ENCODE peak calls at places on chromosomes 13 and 19, in four cellular contexts. One of them, this sample, is unnamed.

GRCh38 chr13:28099396-28100148 is 804 bp downstream of the FLT3 start:
- DNase-seq in AG10803: no peak
- DNase-seq in B cell: peak; percentile 21
- DNase-seq in tibial nerve: no peak
- DNase-seq in this sample: no peak

GRCh38 chr13:28707629-28708427 is 10.9 kb downstream of the SLC46A3 start:
- DNase-seq in AG10803: peak; percentile 90
- DNase-seq in B cell: peak; percentile 35
- DNase-seq in tibial nerve: no peak
- DNase-seq in this sample: no peak

GRCh38 chr13:98889419-98890079 is 88.3 kb downstream of the DOCK9 start:
- DNase-seq in AG10803: no peak
- DNase-seq in B cell: no peak
- DNase-seq in tibial nerve: no peak
- DNase-seq in this sample: no peak

GRCh38 chr13:49655906-49656305 is 27.6 kb downstream of the ARL11 start:
- DNase-seq in AG10803: peak; percentile 18
- DNase-seq in B cell: no peak
- DNase-seq in tibial nerve: no peak
- DNase-seq in this sample: no peak

GRCh38 chr13:40384976-40385857 is 281.2 kb downstream of the FOXO1 start:
- DNase-seq in AG10803: no peak
- DNase-seq in B cell: no peak
- DNase-seq in tibial nerve: no peak
- DNase-seq in this sample: no peak

GRCh38 chr19:17757125-17757524 is 5.8 kb downstream of the FCHO1 start:
- DNase-seq in AG10803: peak; percentile 17
- DNase-seq in B cell: no peak
- DNase-seq in tibial nerve: no peak
- DNase-seq in this sample: no peak

GRCh38 chr13:33722216-33722900 is 95.6 kb upstream of the RFC3 start:
- DNase-seq in AG10803: peak; percentile 9
- DNase-seq in B cell: no peak
- DNase-seq in tibial nerve: no peak
- DNase-seq in this sample: no peak

GRCh38 chr13:97757807-97758206 is 195.7 kb upstream of the IPO5 start:
- DNase-seq in AG10803: no peak
- DNase-seq in B cell: no peak
- DNase-seq in tibial nerve: no peak
- DNase-seq in this sample: no peak

GRCh38 chr13:78241278-78241919 is 322.8 kb upstream of the EDNRB start:
- DNase-seq in AG10803: peak; percentile 51
- DNase-seq in B cell: peak; percentile 19
- DNase-seq in tibial nerve: no peak
- DNase-seq in this sample: peak; percentile 44

GRCh38 chr19:7699422-7700127 is 2.4 kb downstream of the FCER2 start:
- DNase-seq in AG10803: no peak
- DNase-seq in B cell: peak; percentile 59
- DNase-seq in tibial nerve: no peak
- DNase-seq in this sample: no peak

GRCh38 chr13:28609381-28609780 is 49.5 kb upstream of the POMP start:
- DNase-seq in AG10803: no peak
- DNase-seq in B cell: no peak
- DNase-seq in tibial nerve: no peak
- DNase-seq in this sample: no peak

GRCh38 chr13:106617561-106617960 is 49.6 kb upstream of the ARGLU1 start:
- DNase-seq in AG10803: peak; percentile 12
- DNase-seq in B cell: no peak
- DNase-seq in tibial nerve: no peak
- DNase-seq in this sample: no peak

GRCh38 chr19:55447421-55448174 is 4.5 kb upstream of the SHISA7 start:
- DNase-seq in AG10803: peak; percentile 63
- DNase-seq in B cell: no peak
- DNase-seq in tibial nerve: no peak
- DNase-seq in this sample: peak; percentile 20

GRCh38 chr19:8638078-8638619 is 7.7 kb downstream of the NFILZ start:
- DNase-seq in AG10803: peak; percentile 61
- DNase-seq in B cell: no peak
- DNase-seq in tibial nerve: no peak
- DNase-seq in this sample: no peak

GRCh38 chr19:17829855-17830566 is 8.7 kb upstream of the INSL3 start:
- DNase-seq in AG10803: peak; percentile 15
- DNase-seq in B cell: no peak
- DNase-seq in tibial nerve: no peak
- DNase-seq in this sample: no peak

DNA sequence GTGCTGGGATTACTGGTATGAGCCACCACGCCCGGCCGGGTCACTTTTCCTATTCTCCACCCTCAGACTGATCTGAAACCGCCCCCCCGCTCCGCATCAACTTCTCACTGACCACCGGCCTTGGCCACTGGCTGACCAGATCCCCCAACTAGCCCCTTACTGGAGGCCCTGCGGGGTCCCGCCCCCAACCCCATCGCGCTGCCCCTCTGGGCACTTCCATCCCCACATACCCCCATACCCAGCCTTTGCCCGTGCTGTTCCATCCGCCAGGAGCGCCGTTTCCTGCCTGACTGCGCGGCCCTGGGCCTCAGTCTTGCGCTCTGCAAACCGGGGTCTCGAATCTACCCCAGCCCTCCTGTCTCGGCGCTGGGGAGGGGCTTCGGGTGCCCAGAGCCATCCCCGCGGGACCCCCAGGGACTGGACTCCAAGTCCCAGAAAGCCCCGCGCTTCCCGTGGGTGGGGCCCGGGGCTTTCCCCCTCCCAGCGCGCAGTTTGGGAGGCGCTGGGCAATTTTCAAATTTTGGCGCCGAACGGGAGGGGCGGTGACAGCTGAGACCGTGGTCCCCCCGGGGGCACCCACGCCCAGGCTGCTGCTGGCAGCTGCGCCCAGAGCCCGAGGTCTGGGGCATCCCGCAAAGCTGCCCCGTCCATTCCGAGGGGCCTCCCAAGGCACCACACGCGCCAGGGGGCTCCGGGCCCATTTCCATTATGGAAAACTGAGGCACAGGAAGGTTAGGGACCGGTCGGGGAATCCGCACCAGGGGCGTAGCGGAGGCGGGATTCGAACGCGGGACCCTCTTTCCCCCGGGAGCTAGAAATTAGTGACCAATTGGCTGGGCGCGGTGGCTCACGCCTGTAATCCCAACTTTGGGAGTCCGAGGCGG is 5.2 kb upstream of the LMNB2 start:
- DNase-seq in AG10803: peak; percentile 50
- DNase-seq in B cell: peak; percentile 65
- DNase-seq in tibial nerve: no peak
- DNase-seq in this sample: no peak
- TF ChIP-seq CTCF in AG10803: peak; percentile 39
- TF ChIP-seq CTCF in B cell: no peak
- TF ChIP-seq CTCF in tibial nerve: no peak
- TF ChIP-seq CTCF in this sample: no peak

GRCh38 chr13:94050686-94051085 is 428.8 kb downstream of the DCT start:
- DNase-seq in AG10803: no peak
- DNase-seq in B cell: no peak
- DNase-seq in tibial nerve: no peak
- DNase-seq in this sample: no peak

GRCh38 chr13:94050039-94050438 is 429.4 kb downstream of the DCT start:
- DNase-seq in AG10803: no peak
- DNase-seq in B cell: no peak
- DNase-seq in tibial nerve: no peak
- DNase-seq in this sample: no peak

GRCh38 chr13:94057618-94058017 is 421.9 kb downstream of the DCT start:
- DNase-seq in AG10803: no peak
- DNase-seq in B cell: no peak
- DNase-seq in tibial nerve: no peak
- DNase-seq in this sample: no peak

GRCh38 chr13:94056362-94056990 is 423.0 kb downstream of the DCT start:
- DNase-seq in AG10803: peak; percentile 7
- DNase-seq in B cell: no peak
- DNase-seq in tibial nerve: no peak
- DNase-seq in this sample: no peak

GRCh38 chr13:94054159-94054558 is 425.3 kb downstream of the DCT start:
- DNase-seq in AG10803: no peak
- DNase-seq in B cell: no peak
- DNase-seq in tibial nerve: no peak
- DNase-seq in this sample: no peak
- TF ChIP-seq CTCF in AG10803: no peak
- TF ChIP-seq CTCF in B cell: no peak
- TF ChIP-seq CTCF in tibial nerve: no peak
- TF ChIP-seq CTCF in this sample: no peak

DNA sequence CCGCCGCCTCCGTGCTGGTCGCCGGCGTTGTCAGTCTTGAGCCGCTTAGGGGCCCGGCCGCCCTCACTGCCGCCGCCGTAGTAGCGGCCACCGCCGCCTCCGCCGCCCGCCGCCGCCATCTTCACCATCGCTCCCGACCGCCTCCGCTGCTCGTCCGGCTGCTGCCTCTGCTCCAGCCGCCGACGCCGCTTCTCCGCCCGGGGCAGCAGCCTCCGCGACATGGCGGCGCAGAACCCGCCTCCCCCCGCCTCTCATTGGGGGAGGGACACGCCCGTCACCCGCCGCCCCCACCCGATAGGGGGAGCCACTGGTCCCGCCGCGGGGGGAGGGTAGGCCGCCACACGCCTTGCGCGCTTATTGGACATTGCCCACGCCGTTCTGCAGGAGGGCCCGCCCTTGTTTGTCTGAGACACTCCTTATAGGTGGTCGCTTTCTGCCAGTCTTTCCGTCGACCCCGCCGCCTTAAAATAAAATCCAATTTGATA is at the start of gene HNRNPL:
- DNase-seq in AG10803: no peak
- DNase-seq in B cell: no peak
- DNase-seq in tibial nerve: no peak
- DNase-seq in this sample: no peak
- TF ChIP-seq CTCF in AG10803: peak; percentile 45
- TF ChIP-seq CTCF in B cell: peak; percentile 37
- TF ChIP-seq CTCF in tibial nerve: peak; percentile 81
- TF ChIP-seq CTCF in this sample: peak; percentile 42

DNA sequence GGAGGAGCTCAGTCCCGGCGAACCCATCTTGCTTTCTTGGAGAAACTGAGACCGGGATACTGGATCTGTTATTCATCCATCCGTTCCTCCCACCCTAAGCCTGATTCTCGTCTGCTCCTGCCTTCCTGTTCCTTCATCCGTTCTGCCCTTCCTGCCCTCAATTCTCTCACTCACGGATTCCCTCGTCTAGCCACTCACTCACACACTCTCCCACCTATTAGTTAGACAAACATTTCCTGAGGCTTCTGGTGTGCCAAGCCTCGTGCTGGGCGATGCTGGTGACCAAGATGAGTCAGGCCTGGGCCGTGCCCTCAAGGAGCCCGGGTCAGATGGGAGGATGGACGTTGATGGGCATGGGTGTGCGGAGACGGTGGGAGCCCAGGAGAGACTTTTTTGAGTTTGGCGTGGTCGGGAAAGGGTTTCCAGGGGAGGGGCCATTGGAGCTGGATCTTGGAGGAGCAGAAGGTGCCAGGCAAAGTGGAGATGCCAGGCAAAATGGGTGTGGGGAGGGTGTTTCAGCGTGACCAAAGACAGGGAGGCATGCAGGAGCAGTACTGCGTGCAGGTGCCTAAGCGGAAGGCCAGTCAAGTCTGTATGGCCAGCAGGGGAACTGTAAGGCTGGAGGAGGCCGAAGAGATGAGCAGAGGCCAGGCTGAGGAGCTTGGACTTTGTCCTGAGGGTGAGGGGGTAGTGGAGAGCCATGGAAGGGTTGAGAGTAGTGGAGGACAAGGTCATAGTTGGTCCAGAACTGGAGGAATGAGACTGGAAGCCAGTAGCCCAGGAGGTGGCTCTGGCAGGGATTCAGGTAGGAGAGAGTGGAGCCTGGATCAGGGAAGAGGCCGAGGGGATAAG is 7.4 kb upstream of the CNFN start:
- DNase-seq in AG10803: no peak
- DNase-seq in B cell: no peak
- DNase-seq in tibial nerve: no peak
- DNase-seq in this sample: no peak
- TF ChIP-seq CTCF in AG10803: no peak
- TF ChIP-seq CTCF in B cell: no peak
- TF ChIP-seq CTCF in tibial nerve: no peak
- TF ChIP-seq CTCF in this sample: no peak

DNA sequence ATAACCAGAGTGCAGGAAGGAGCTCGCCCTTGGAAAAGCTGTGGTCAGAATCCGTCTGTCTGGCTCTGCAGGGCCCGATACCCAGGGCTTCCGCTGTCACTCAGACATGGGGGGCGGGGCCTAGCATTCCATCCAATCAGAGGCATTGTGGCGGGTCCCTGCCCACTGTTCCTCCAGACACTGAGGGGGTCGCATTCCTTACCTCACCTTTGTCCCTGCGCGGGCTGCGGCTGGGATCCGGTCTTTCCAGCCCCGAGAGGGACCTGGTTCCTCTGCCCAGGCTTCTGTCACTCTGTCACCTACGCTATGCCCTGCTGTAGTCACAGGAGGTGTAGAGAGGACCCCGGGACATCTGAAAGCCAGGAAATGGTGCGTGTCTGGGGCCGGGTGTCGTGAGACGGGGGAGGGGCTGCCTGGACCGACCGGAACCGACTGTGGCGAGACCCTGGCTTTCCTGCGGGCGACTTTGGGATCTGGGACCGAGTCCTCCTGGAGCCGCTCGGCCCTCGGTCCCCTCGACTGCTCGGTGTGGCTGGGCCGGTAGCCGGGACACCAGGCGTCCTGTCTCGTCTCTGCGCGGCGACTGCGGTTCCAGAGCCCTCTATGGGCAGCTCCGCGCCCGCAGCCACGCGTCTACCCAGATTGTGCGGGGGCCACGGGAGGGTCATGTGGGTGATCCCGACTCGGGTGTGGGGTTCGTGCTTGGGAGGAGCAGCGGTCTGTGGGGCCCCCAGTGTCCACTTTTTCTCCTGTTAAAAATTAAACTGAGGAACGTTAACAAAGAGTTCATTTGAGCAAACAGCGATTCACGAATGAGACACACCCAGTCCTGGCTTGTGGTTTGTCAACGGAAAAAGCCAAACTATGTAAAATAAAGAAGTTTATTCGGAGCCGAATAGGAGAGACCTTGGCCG is at the start of gene ZNF69:
- DNase-seq in AG10803: peak; percentile 63
- DNase-seq in B cell: peak; percentile 66
- DNase-seq in tibial nerve: peak; percentile 92
- DNase-seq in this sample: peak; percentile 86
- TF ChIP-seq CTCF in AG10803: peak; percentile 8
- TF ChIP-seq CTCF in B cell: no peak
- TF ChIP-seq CTCF in tibial nerve: peak; percentile 47
- TF ChIP-seq CTCF in this sample: peak; percentile 35

GRCh38 chr19:49912965-49913685 is 15.9 kb upstream of the ATF5 start:
- DNase-seq in AG10803: no peak
- DNase-seq in B cell: no peak
- DNase-seq in tibial nerve: no peak
- DNase-seq in this sample: no peak

GRCh38 chr19:49918089-49918488 is 10.9 kb upstream of the ATF5 start:
- DNase-seq in AG10803: no peak
- DNase-seq in B cell: no peak
- DNase-seq in tibial nerve: no peak
- DNase-seq in this sample: no peak

GRCh38 chr19:49916839-49917733 is 11.9 kb upstream of the ATF5 start:
- DNase-seq in AG10803: no peak
- DNase-seq in B cell: no peak
- DNase-seq in tibial nerve: no peak
- DNase-seq in this sample: no peak

GRCh38 chr19:49913720-49914119 is 15.3 kb upstream of the ATF5 start:
- DNase-seq in AG10803: no peak
- DNase-seq in B cell: no peak
- DNase-seq in tibial nerve: no peak
- DNase-seq in this sample: no peak

GRCh38 chr19:49915271-49915670 is 13.7 kb upstream of the ATF5 start:
- DNase-seq in AG10803: no peak
- DNase-seq in B cell: no peak
- DNase-seq in tibial nerve: no peak
- DNase-seq in this sample: no peak
- TF ChIP-seq CTCF in AG10803: peak; percentile 3
- TF ChIP-seq CTCF in B cell: no peak
- TF ChIP-seq CTCF in tibial nerve: no peak
- TF ChIP-seq CTCF in this sample: peak; percentile 45

This sample was measured in DND-41.